ENCODE peak calls at places on chromosomes 7 and 10, in four cellular contexts. L, Z, K and R are unnamed samples.

GRCh38 chr7:88357295-88357694 is 50.6 kb upstream of the STEAP4 start:
- DNase-seq in L (no peak), Z (no peak), K (no peak), R (no peak)

GRCh38 chr10:17229967-17230682 is 2.1 kb downstream of the VIM start:
- DNase-seq in L (peak), Z (peak), K (no peak), R (no peak)

GRCh38 chr10:76209135-76209534 is 777.7 kb downstream of the LRMDA start:
- DNase-seq in L (no peak), Z (no peak), K (no peak), R (no peak)

GRCh38 chr7:47600199-47601118 is 18.5 kb upstream of the TNS3 start:
- DNase-seq in L (no peak), Z (no peak), K (no peak), R (no peak)

GRCh38 chr10:112280205-112280921 is 2.8 kb upstream of the TECTB start:
- DNase-seq in L (no peak), Z (no peak), K (peak), R (no peak)

GRCh38 chr7:36746347-36746746 is 22.1 kb upstream of the AOAH start:
- DNase-seq in L (no peak), Z (no peak), K (no peak), R (no peak)

GRCh38 chr10:46328853-46329689 is 42.3 kb downstream of the ANTXRL start:
- DNase-seq in L (no peak), Z (no peak), K (no peak), R (no peak)

GRCh38 chr10:119761106-119761505 is 35.3 kb downstream of the INPP5F start:
- DNase-seq in L (no peak), Z (no peak), K (no peak), R (no peak)

GRCh38 chr10:58651040-58651439 is 138.4 kb downstream of the BICC1 start:
- DNase-seq in L (no peak), Z (no peak), K (no peak), R (no peak)

GRCh38 chr7:155358066-155358947 is 60.6 kb downstream of the INSIG1 start:
- DNase-seq in L (no peak), Z (no peak), K (no peak), R (no peak)

GRCh38 chr7:137903382-137904169 is 56.8 kb upstream of the DGKI start:
- DNase-seq in L (peak), Z (peak), K (peak), R (peak)

GRCh38 chr10:127790165-127790564 is 53.2 kb downstream of the FOXI2 start:
- DNase-seq in L (no peak), Z (no peak), K (no peak), R (no peak)

GRCh38 chr7:156816943-156817572 is 75.9 kb downstream of the LMBR1 start:
- DNase-seq in L (no peak), Z (no peak), K (peak), R (no peak)

GRCh38 chr10:47047577-47048532 is 136.6 kb downstream of the PTPN20 start:
- DNase-seq in L (peak), Z (peak), K (peak), R (peak)

GRCh38 chr10:15112657-15113056 is 15.5 kb downstream of the RPP38 start:
- DNase-seq in L (no peak), Z (no peak), K (no peak), R (no peak)

GRCh38 chr10:97789770-97790397 is 18.1 kb upstream of the SFRP5 start:
- DNase-seq in L (no peak), Z (no peak), K (no peak), R (no peak)

DNA sequence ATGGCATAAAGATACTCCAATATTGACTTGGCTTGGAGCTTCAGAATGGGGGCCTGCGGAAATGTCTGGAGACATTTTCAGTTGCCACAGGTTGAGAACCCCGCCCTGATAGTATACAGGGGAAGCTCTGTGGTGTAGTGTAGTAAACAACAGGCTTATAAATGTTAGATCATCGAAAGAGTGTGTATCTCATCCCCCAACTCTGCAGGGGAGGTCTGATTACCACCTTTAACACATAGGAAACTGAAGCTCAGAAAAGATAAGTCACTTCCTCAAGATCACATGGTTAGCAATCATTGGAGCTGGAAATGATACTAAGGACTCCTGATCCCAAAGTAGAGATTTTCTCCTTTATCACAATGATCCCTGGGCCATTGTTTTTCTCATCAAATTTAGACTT is 144.5 kb upstream of the BMPER start:
- DNase-seq in L (no peak), Z (no peak), K (no peak), R (no peak)
- TF ChIP-seq TCF7L2 in L (no peak), Z (no peak), K (no peak), R (no peak)

GRCh38 chr7:121288894-121289293 is 39.9 kb upstream of the WNT16 start:
- DNase-seq in L (peak), Z (no peak), K (no peak), R (no peak)
- TF ChIP-seq SIN3A in L (no peak), Z (no peak), K (no peak), R (no peak)

GRCh38 chr10:72274730-72275350 is 1.1 kb downstream of the DDIT4 start:
- DNase-seq in L (no peak), Z (peak), K (no peak), R (no peak)

GRCh38 chr10:72276421-72277339 is 3.0 kb downstream of the DDIT4 start:
- DNase-seq in L (peak), Z (peak), K (peak), R (no peak)

GRCh38 chr10:72277340-72277995 is 3.7 kb downstream of the DDIT4 start:
- DNase-seq in L (no peak), Z (peak), K (no peak), R (no peak)

GRCh38 chr10:72275351-72276012 is 1.8 kb downstream of the DDIT4 start:
- DNase-seq in L (no peak), Z (peak), K (no peak), R (no peak)

DNA sequence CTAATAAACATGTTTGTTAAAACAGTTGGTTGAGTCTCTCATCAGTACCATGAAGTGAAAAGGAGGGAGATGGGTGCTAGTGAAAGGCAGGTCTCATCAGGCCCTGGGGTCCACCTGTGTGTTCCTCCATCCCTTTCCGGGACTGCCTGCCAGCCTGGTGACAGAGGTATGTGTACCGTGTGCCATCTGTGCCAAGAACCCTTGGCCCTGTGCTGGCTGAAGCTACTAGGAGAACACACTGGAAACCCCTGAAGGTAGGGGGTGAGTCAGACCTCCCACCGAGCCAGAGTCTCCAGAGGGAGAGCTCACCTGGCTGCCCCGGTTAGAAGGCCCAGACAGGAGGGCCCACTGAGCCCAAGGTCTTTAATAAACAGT is 2.3 kb downstream of the DDIT4 start:
- DNase-seq in L (peak), Z (peak), K (no peak), R (no peak)
- TF ChIP-seq POLR2AphosphoS5 in L (no peak), Z (peak), K (no peak), R (no peak)

DNA sequence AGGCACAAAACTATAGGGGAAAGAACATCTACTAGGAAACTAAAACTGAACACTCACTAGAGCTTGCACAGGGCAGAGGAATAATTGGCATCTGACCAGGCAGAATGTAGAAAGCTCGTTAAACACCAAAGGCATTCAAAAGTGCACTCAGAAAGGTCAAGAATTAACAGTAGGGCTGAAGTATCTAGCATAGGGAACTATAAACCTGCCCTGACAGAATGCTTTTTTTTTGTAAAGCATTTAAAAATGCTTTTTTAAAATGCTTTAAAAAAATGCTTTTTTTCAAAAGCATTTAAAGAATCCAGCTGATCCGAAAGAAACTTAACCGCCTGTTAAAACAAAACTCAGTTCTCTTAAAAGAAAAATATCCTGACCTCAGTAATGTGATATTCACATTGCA is 74.6 kb upstream of the EGFR start:
- DNase-seq in L (no peak), Z (no peak), K (no peak), R (no peak)
- TF ChIP-seq TCF7L2 in L (no peak), Z (no peak), K (no peak), R (peak)